ENCODE peak calls at places on chromosome 21, in six cellular contexts. One of them, this sample, is unnamed.

GRCh38 chr21:46323227-46323709 is 402 bp downstream of the C21orf58 start:
- DNase-seq in suprapubic skin: peak
- DNase-seq in body of pancreas: no peak
- DNase-seq in lower leg skin: no peak
- DNase-seq in endothelial cell of umbilical vein: no peak
- DNase-seq in IMR-90: no peak
- DNase-seq in this sample: no peak

GRCh38 chr21:33345751-33346238 is 21.0 kb downstream of the IFNAR1 start:
- DNase-seq in suprapubic skin: no peak
- DNase-seq in body of pancreas: no peak
- DNase-seq in lower leg skin: no peak
- DNase-seq in endothelial cell of umbilical vein: no peak
- DNase-seq in IMR-90: no peak
- DNase-seq in this sample: no peak

GRCh38 chr21:36901575-36901974 is 64.9 kb downstream of the HLCS start:
- DNase-seq in suprapubic skin: no peak
- DNase-seq in body of pancreas: no peak
- DNase-seq in lower leg skin: peak
- DNase-seq in endothelial cell of umbilical vein: no peak
- DNase-seq in IMR-90: no peak
- DNase-seq in this sample: no peak

GRCh38 chr21:35178812-35179211 is 129.7 kb upstream of the RUNX1 start:
- DNase-seq in suprapubic skin: no peak
- DNase-seq in body of pancreas: no peak
- DNase-seq in lower leg skin: no peak
- DNase-seq in endothelial cell of umbilical vein: peak
- DNase-seq in IMR-90: peak
- DNase-seq in this sample: no peak

GRCh38 chr21:46119565-46120271 is 21.8 kb downstream of the COL6A2 start:
- DNase-seq in suprapubic skin: peak
- DNase-seq in body of pancreas: peak
- DNase-seq in lower leg skin: peak
- DNase-seq in endothelial cell of umbilical vein: no peak
- DNase-seq in IMR-90: no peak
- DNase-seq in this sample: no peak

GRCh38 chr21:46605759-46606426 is 1.0 kb upstream of the S100B start:
- DNase-seq in suprapubic skin: no peak
- DNase-seq in body of pancreas: peak
- DNase-seq in lower leg skin: no peak
- DNase-seq in endothelial cell of umbilical vein: no peak
- DNase-seq in IMR-90: no peak
- DNase-seq in this sample: no peak

GRCh38 chr21:45987121-45987711 is 5.6 kb downstream of the COL6A1 start:
- DNase-seq in suprapubic skin: peak
- DNase-seq in body of pancreas: no peak
- DNase-seq in lower leg skin: peak
- DNase-seq in endothelial cell of umbilical vein: no peak
- DNase-seq in IMR-90: no peak
- DNase-seq in this sample: no peak

GRCh38 chr21:25872271-25872670 is 137.5 kb downstream of the GABPA start:
- DNase-seq in suprapubic skin: no peak
- DNase-seq in body of pancreas: no peak
- DNase-seq in lower leg skin: no peak
- DNase-seq in endothelial cell of umbilical vein: no peak
- DNase-seq in IMR-90: no peak
- DNase-seq in this sample: no peak

GRCh38 chr21:44941567-44941966 is 1.7 kb downstream of the SLX9 start:
- DNase-seq in suprapubic skin: peak
- DNase-seq in body of pancreas: no peak
- DNase-seq in lower leg skin: no peak
- DNase-seq in endothelial cell of umbilical vein: no peak
- DNase-seq in IMR-90: no peak
- DNase-seq in this sample: no peak

GRCh38 chr21:45524756-45525152 is 17.5 kb downstream of the SLC19A1 start:
- DNase-seq in suprapubic skin: peak
- DNase-seq in body of pancreas: peak
- DNase-seq in lower leg skin: peak
- DNase-seq in endothelial cell of umbilical vein: no peak
- DNase-seq in IMR-90: no peak
- DNase-seq in this sample: no peak

GRCh38 chr21:46252840-46253239 is 24.3 kb upstream of the LSS start:
- DNase-seq in suprapubic skin: no peak
- DNase-seq in body of pancreas: no peak
- DNase-seq in lower leg skin: no peak
- DNase-seq in endothelial cell of umbilical vein: no peak
- DNase-seq in IMR-90: no peak
- DNase-seq in this sample: no peak

GRCh38 chr21:45363921-45364463 is 41.0 kb upstream of the COL18A1 start:
- DNase-seq in suprapubic skin: peak
- DNase-seq in body of pancreas: peak
- DNase-seq in lower leg skin: peak
- DNase-seq in endothelial cell of umbilical vein: peak
- DNase-seq in IMR-90: peak
- DNase-seq in this sample: peak

GRCh38 chr21:45509566-45510465 is 32.4 kb downstream of the SLC19A1 start:
- DNase-seq in suprapubic skin: peak
- DNase-seq in body of pancreas: no peak
- DNase-seq in lower leg skin: peak
- DNase-seq in endothelial cell of umbilical vein: no peak
- DNase-seq in IMR-90: no peak
- DNase-seq in this sample: no peak

GRCh38 chr21:37071561-37072238 is 1.2 kb downstream of the PIGP start:
- DNase-seq in suprapubic skin: peak
- DNase-seq in body of pancreas: peak
- DNase-seq in lower leg skin: peak
- DNase-seq in endothelial cell of umbilical vein: peak
- DNase-seq in IMR-90: peak
- DNase-seq in this sample: peak

GRCh38 chr21:23955130-23955873 is 1652.0 kb downstream of the MRPL39 start:
- DNase-seq in suprapubic skin: no peak
- DNase-seq in body of pancreas: no peak
- DNase-seq in lower leg skin: no peak
- DNase-seq in endothelial cell of umbilical vein: no peak
- DNase-seq in IMR-90: no peak
- DNase-seq in this sample: no peak

GRCh38 chr21:45405819-45406762 is 1.1 kb downstream of the COL18A1 start:
- DNase-seq in suprapubic skin: no peak
- DNase-seq in body of pancreas: peak
- DNase-seq in lower leg skin: no peak
- DNase-seq in endothelial cell of umbilical vein: peak
- DNase-seq in IMR-90: peak
- DNase-seq in this sample: no peak

GRCh38 chr21:45374826-45375455 is 30.0 kb upstream of the COL18A1 start:
- DNase-seq in suprapubic skin: no peak
- DNase-seq in body of pancreas: peak
- DNase-seq in lower leg skin: peak
- DNase-seq in endothelial cell of umbilical vein: no peak
- DNase-seq in IMR-90: no peak
- DNase-seq in this sample: no peak

GRCh38 chr21:44389335-44389734 is 35.9 kb downstream of the TRPM2 start:
- DNase-seq in suprapubic skin: no peak
- DNase-seq in body of pancreas: no peak
- DNase-seq in lower leg skin: no peak
- DNase-seq in endothelial cell of umbilical vein: no peak
- DNase-seq in IMR-90: no peak
- DNase-seq in this sample: no peak

GRCh38 chr21:26795866-26796329 is 49.3 kb downstream of the ADAMTS1 start:
- DNase-seq in suprapubic skin: no peak
- DNase-seq in body of pancreas: peak
- DNase-seq in lower leg skin: no peak
- DNase-seq in endothelial cell of umbilical vein: peak
- DNase-seq in IMR-90: peak
- DNase-seq in this sample: peak

GRCh38 chr21:26405735-26406361 is 167.2 kb downstream of the CYYR1 start:
- DNase-seq in suprapubic skin: no peak
- DNase-seq in body of pancreas: no peak
- DNase-seq in lower leg skin: no peak
- DNase-seq in endothelial cell of umbilical vein: peak
- DNase-seq in IMR-90: peak
- DNase-seq in this sample: no peak

GRCh38 chr21:46052703-46053651 is 44.9 kb upstream of the COL6A2 start:
- DNase-seq in suprapubic skin: no peak
- DNase-seq in body of pancreas: no peak
- DNase-seq in lower leg skin: peak
- DNase-seq in endothelial cell of umbilical vein: no peak
- DNase-seq in IMR-90: peak
- DNase-seq in this sample: no peak

GRCh38 chr21:44423941-44424607 is 31.2 kb upstream of the LRRC3 start:
- DNase-seq in suprapubic skin: peak
- DNase-seq in body of pancreas: no peak
- DNase-seq in lower leg skin: peak
- DNase-seq in endothelial cell of umbilical vein: no peak
- DNase-seq in IMR-90: no peak
- DNase-seq in this sample: no peak

GRCh38 chr21:34693192-34693810 is 24.5 kb downstream of the CLIC6 start:
- DNase-seq in suprapubic skin: no peak
- DNase-seq in body of pancreas: peak
- DNase-seq in lower leg skin: no peak
- DNase-seq in endothelial cell of umbilical vein: peak
- DNase-seq in IMR-90: peak
- DNase-seq in this sample: peak

GRCh38 chr21:39556176-39556575 is 56.6 kb upstream of the B3GALT5 start:
- DNase-seq in suprapubic skin: no peak
- DNase-seq in body of pancreas: no peak
- DNase-seq in lower leg skin: no peak
- DNase-seq in endothelial cell of umbilical vein: no peak
- DNase-seq in IMR-90: no peak
- DNase-seq in this sample: no peak

GRCh38 chr21:33022828-33023573 is 2.7 kb upstream of the OLIG2 start:
- DNase-seq in suprapubic skin: no peak
- DNase-seq in body of pancreas: no peak
- DNase-seq in lower leg skin: peak
- DNase-seq in endothelial cell of umbilical vein: no peak
- DNase-seq in IMR-90: no peak
- DNase-seq in this sample: no peak

GRCh38 chr21:38569733-38570132 is 71.5 kb upstream of the ERG start:
- DNase-seq in suprapubic skin: no peak
- DNase-seq in body of pancreas: no peak
- DNase-seq in lower leg skin: no peak
- DNase-seq in endothelial cell of umbilical vein: no peak
- DNase-seq in IMR-90: no peak
- DNase-seq in this sample: no peak

GRCh38 chr21:45779226-45779625 is 135.7 kb downstream of the PCBP3 start:
- DNase-seq in suprapubic skin: no peak
- DNase-seq in body of pancreas: no peak
- DNase-seq in lower leg skin: no peak
- DNase-seq in endothelial cell of umbilical vein: no peak
- DNase-seq in IMR-90: no peak
- DNase-seq in this sample: no peak

GRCh38 chr21:40905251-40905650 is 58.3 kb upstream of the DSCAM start:
- DNase-seq in suprapubic skin: no peak
- DNase-seq in body of pancreas: no peak
- DNase-seq in lower leg skin: no peak
- DNase-seq in endothelial cell of umbilical vein: no peak
- DNase-seq in IMR-90: no peak
- DNase-seq in this sample: no peak

GRCh38 chr21:14545906-14546480 is at the start of gene SAMSN1:
- DNase-seq in suprapubic skin: no peak
- DNase-seq in body of pancreas: peak
- DNase-seq in lower leg skin: no peak
- DNase-seq in endothelial cell of umbilical vein: peak
- DNase-seq in IMR-90: no peak
- DNase-seq in this sample: no peak
- TF ChIP-seq POLR2A in suprapubic skin: no peak
- TF ChIP-seq POLR2A in body of pancreas: peak
- TF ChIP-seq POLR2A in lower leg skin: no peak
- TF ChIP-seq POLR2A in endothelial cell of umbilical vein: peak
- TF ChIP-seq POLR2A in IMR-90: no peak
- TF ChIP-seq POLR2A in this sample: peak

DNA sequence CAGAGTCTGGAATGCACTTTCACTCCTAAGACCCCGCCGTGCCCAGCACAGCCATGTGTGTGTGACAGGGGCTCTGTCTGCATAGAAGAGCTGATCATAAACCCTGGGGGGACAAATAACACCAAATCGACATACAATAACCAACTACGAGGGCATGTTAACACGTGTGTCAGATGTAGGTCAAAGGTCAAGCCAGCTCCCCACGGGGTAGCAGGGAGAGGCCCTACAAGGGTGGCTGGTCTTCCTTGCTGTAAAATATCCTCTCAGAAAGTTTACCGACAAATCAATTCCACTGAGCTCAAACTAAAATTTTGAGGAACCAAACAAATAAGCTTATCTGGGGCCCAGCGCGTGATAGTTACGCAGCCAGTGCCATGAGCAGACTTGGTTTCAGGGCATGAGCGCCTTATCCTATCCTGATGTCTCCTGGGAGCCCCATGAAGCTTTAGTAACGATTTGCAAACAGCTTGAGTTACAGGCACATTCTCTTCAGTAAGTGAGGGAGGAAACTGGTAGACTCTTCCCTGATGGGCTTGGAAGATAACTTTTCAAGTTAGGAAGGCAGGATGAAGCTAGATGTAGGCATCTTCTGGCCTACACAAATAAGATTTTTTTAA is 2.7 kb upstream of the TMPRSS3 start:
- DNase-seq in suprapubic skin: no peak
- DNase-seq in body of pancreas: no peak
- DNase-seq in lower leg skin: no peak
- DNase-seq in endothelial cell of umbilical vein: no peak
- DNase-seq in IMR-90: no peak
- DNase-seq in this sample: no peak
- TF ChIP-seq CTCF in suprapubic skin: no peak
- TF ChIP-seq CTCF in body of pancreas: no peak
- TF ChIP-seq CTCF in lower leg skin: no peak
- TF ChIP-seq CTCF in endothelial cell of umbilical vein: no peak
- TF ChIP-seq CTCF in IMR-90: no peak
- TF ChIP-seq CTCF in this sample: no peak

DNA sequence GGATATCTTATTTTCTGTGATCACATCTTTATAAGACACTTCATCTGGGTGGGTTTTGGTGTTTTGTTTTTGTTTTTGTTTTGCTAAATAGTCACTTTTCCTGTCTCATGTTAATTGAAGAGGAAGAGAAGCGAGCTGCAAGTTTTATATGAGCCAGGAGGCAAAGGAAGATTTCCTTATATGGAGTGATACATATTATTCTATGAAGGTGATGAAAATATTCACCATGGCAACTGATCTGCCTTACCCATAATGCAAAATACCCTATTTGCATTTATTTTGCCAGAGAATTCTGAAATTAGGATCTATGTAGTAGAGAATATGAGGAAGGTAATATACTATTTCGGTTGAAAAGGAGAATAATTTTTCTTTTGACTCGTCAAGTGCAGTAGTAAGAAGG is 13.9 kb downstream of the CXADR start:
- DNase-seq in suprapubic skin: no peak
- DNase-seq in body of pancreas: no peak
- DNase-seq in lower leg skin: no peak
- DNase-seq in endothelial cell of umbilical vein: no peak
- DNase-seq in IMR-90: no peak
- DNase-seq in this sample: no peak
- H3K4me3 ChIP-seq in suprapubic skin: no peak
- H3K4me3 ChIP-seq in body of pancreas: no peak
- H3K4me3 ChIP-seq in lower leg skin: no peak
- H3K4me3 ChIP-seq in endothelial cell of umbilical vein: peak
- H3K4me3 ChIP-seq in IMR-90: no peak
- H3K4me3 ChIP-seq in this sample: no peak

DNA sequence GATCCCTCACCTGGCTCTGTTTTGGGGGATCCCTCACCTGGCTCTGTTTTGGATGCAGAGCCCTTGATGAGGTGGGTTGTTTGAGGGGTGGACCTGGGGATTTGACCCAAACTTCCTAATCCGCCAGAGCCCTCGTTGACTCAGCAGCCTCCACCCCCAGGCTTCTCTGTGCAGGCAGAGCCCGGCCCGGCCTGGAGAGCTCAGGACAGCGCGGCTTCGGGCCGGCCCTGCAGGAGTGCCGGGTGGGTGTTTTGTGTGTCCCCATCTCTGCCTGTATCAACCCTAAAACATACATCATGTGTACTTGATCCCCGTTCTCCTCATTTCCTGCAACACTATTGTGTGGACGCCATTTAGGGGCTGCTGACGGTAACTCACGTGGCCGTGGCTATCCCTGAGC is 124.2 kb downstream of the SIK1 start:
- DNase-seq in suprapubic skin: no peak
- DNase-seq in body of pancreas: no peak
- DNase-seq in lower leg skin: no peak
- DNase-seq in endothelial cell of umbilical vein: no peak
- DNase-seq in IMR-90: no peak
- DNase-seq in this sample: no peak
- TF ChIP-seq POLR2A in suprapubic skin: no peak
- TF ChIP-seq POLR2A in body of pancreas: no peak
- TF ChIP-seq POLR2A in lower leg skin: no peak
- TF ChIP-seq POLR2A in endothelial cell of umbilical vein: no peak
- TF ChIP-seq POLR2A in IMR-90: no peak
- TF ChIP-seq POLR2A in this sample: no peak